ENCODE peak calls at places on chromosomes 11 and 22, in six cellular contexts. H is activated T-cell treated with anti-CD3 and anti-CD28 coated beads, Interleukin-2, amount 50 U/mL, for 1 hour; N is uterus; P is RCC 7860; O is substantia nigra; V is NCI-H1092. M is an unnamed sample.

GRCh38 chr11:123800041-123800440 is 6.1 kb downstream of the OR6M1 start:
- DNase-seq in H (no peak), N (no peak), P (no peak), V (no peak), O (no peak), M (no peak)

GRCh38 chr11:76591416-76591815 is 79.1 kb downstream of the LRRC32 start:
- DNase-seq in P (no peak), N (no peak), V (no peak), O (no peak), H (no peak), M (no peak)

GRCh38 chr11:12048936-12049790 is 40.7 kb upstream of the DKK3 start:
- DNase-seq in P (no peak), O (no peak), N (no peak), V (no peak), H (no peak), M (no peak)

GRCh38 chr11:73530109-73530508 is 67.8 kb downstream of the FAM168A start:
- DNase-seq in N (no peak), P (no peak), H (no peak), V (no peak), O (no peak), M (no peak)

GRCh38 chr11:71563401-71563800 is 2.0 kb upstream of the KRTAP5-10 start:
- DNase-seq in N (no peak), O (peak; percentile 20), V (no peak), P (peak; percentile 59), H (no peak), M (no peak)

GRCh38 chr11:78737891-78738290 is 163.2 kb upstream of the NARS2 start:
- DNase-seq in N (no peak), H (no peak), O (no peak), V (no peak), P (no peak), M (no peak)

GRCh38 chr11:13423372-13423771 is 39.6 kb downstream of the BTBD10 start:
- DNase-seq in H (no peak), V (no peak), P (peak; percentile 40), N (no peak), O (no peak), M (no peak)

GRCh38 chr11:68253682-68254081 is 18.1 kb downstream of the C11orf24 start:
- DNase-seq in O (no peak), V (no peak), P (no peak), H (no peak), N (no peak), M (no peak)

GRCh38 chr22:36569999-36570398 is 41.0 kb upstream of the EIF3D start:
- DNase-seq in P (no peak), H (no peak), O (no peak), V (no peak), N (no peak), M (no peak)

GRCh38 chr11:120918257-120918656 is 105.6 kb upstream of the TBCEL start:
- DNase-seq in H (no peak), O (no peak), N (no peak), V (no peak), P (no peak), M (no peak)

GRCh38 chr11:134949121-134949591 is 537.1 kb upstream of the B3GAT1 start:
- DNase-seq in H (no peak), O (no peak), V (no peak), N (no peak), P (peak; percentile 80), M (no peak)

GRCh38 chr11:95536049-95536448 is 253.5 kb downstream of the FAM76B start:
- DNase-seq in V (no peak), O (no peak), N (no peak), H (no peak), P (no peak), M (no peak)

GRCh38 chr11:128687321-128687720 is 6.6 kb upstream of the FLI1 start:
- DNase-seq in V (no peak), P (no peak), H (no peak), O (peak; percentile 11), N (no peak), M (no peak)

GRCh38 chr11:79437981-79438630 is 2.7 kb downstream of the TENM4 start:
- DNase-seq in N (peak; percentile 17), H (no peak), P (peak; percentile 51), O (no peak), V (no peak), M (no peak)

GRCh38 chr11:71500601-71501021 is 26.5 kb upstream of the KRTAP5-7 start:
- DNase-seq in P (peak; percentile 51), O (peak; percentile 23), N (no peak), V (no peak), H (no peak), M (no peak)

GRCh38 chr11:70024036-70024772 is 53.9 kb upstream of the ANO1 start:
- DNase-seq in O (no peak), V (no peak), N (no peak), P (no peak), H (no peak), M (no peak)

GRCh38 chr11:111557425-111558111 is 17.0 kb downstream of the LAYN start:
- DNase-seq in H (no peak), O (no peak), P (peak; percentile 93), N (peak; percentile 33), V (no peak), M (no peak)

GRCh38 chr11:33040127-33040861 is 922 bp downstream of the TCP11L1 start:
- DNase-seq in P (no peak), N (peak; percentile 24), H (peak; percentile 38), V (peak; percentile 17), O (peak; percentile 25), M (no peak)

GRCh38 chr22:44931077-44931540 is 78.7 kb downstream of the PHF21B start:
- DNase-seq in O (peak; percentile 40), H (no peak), P (no peak), N (peak; percentile 57), V (no peak), M (peak; percentile 9)

GRCh38 chr11:118547132-118547531 is 16.1 kb downstream of the TMEM25 start:
- DNase-seq in V (no peak), P (no peak), O (no peak), N (no peak), H (no peak), M (no peak)

GRCh38 chr22:27716074-27716473 is 85.5 kb downstream of the MN1 start:
- DNase-seq in V (no peak), N (no peak), P (no peak), O (no peak), H (no peak), M (no peak)

GRCh38 chr11:975824-976223 is 50.2 kb downstream of the AP2A2 start:
- DNase-seq in H (no peak), P (no peak), N (no peak), O (no peak), V (no peak), M (no peak)

GRCh38 chr11:101267654-101268053 is 138.0 kb upstream of the PGR start:
- DNase-seq in H (no peak), V (no peak), N (no peak), P (no peak), O (no peak), M (no peak)